ENCODE peak calls at places on chromosomes 16 and 17, in seven cellular contexts. W, C, V, O, Y, E and X are unnamed samples.

GRCh38 chr17:70271200-70271599 is 101.9 kb downstream of the KCNJ2 start:
- DNase-seq in Y (no peak), W (no peak), C (no peak), O (no peak), V (no peak), E (no peak), X (no peak)

GRCh38 chr17:27463235-27463677 is 7.0 kb downstream of the KSR1 start:
- DNase-seq in E (no peak), Y (no peak), W (no peak), O (no peak), C (no peak), V (no peak), X (no peak)

GRCh38 chr16:84724619-84725307 is 25.0 kb downstream of the USP10 start:
- DNase-seq in C (no peak), E (peak; percentile 19), Y (no peak), W (no peak), O (no peak), V (no peak), X (no peak)

GRCh38 chr16:23254338-23254737 is 47.8 kb upstream of the SCNN1B start:
- DNase-seq in C (no peak), V (peak; percentile 40), Y (no peak), W (no peak), O (no peak), E (no peak), X (no peak)

GRCh38 chr17:42117397-42118125 is 3.6 kb downstream of the KAT2A start:
- DNase-seq in W (no peak), Y (no peak), V (no peak), E (no peak), O (no peak), C (no peak), X (no peak)

GRCh38 chr17:32323784-32324590 is 18.0 kb downstream of the C17orf75 start:
- DNase-seq in Y (peak; percentile 61), V (no peak), E (peak; percentile 11), O (no peak), W (no peak), C (peak; percentile 68), X (no peak)

GRCh38 chr16:66750279-66751134 is 902 bp downstream of the DYNC1LI2 start:
- DNase-seq in O (no peak), E (no peak), V (no peak), C (no peak), W (no peak), Y (peak; percentile 9), X (peak; percentile 20)

GRCh38 chr17:78263063-78263735 is 31.8 kb downstream of the TMEM235 start:
- DNase-seq in Y (no peak), O (no peak), V (no peak), C (no peak), W (no peak), E (no peak), X (no peak)

GRCh38 chr17:40809721-40810421 is 10.1 kb upstream of the KRT28 start:
- DNase-seq in E (no peak), V (no peak), O (no peak), W (no peak), Y (no peak), C (no peak), X (no peak)

GRCh38 chr16:278863-279366 is 1.5 kb upstream of the ARHGDIG start:
- DNase-seq in W (no peak), E (no peak), Y (peak; percentile 85), O (no peak), V (peak; percentile 22), C (peak; percentile 68), X (no peak)

GRCh38 chr17:71828182-71828596 is 292.6 kb upstream of the SOX9 start:
- DNase-seq in V (no peak), W (no peak), Y (no peak), C (no peak), O (peak; percentile 9), E (no peak), X (no peak)

GRCh38 chr17:64095144-64095882 is 34.6 kb downstream of the ERN1 start:
- DNase-seq in C (no peak), E (no peak), Y (peak; percentile 73), O (no peak), V (no peak), W (no peak), X (no peak)

GRCh38 chr17:10226930-10227695 is 28.7 kb upstream of the GAS7 start:
- DNase-seq in Y (peak; percentile 47), O (peak; percentile 65), C (peak; percentile 75), E (peak; percentile 38), W (peak; percentile 17), V (no peak), X (peak; percentile 13)

GRCh38 chr16:9846362-9847099 is 335.7 kb downstream of the GRIN2A start:
- DNase-seq in E (no peak), C (no peak), V (no peak), Y (no peak), O (no peak), W (no peak), X (no peak)

GRCh38 chr17:75404739-75405364 is 626 bp downstream of the GRB2 start:
- DNase-seq in C (peak; percentile 85), V (peak; percentile 17), W (no peak), O (peak; percentile 13), E (no peak), Y (peak; percentile 57), X (peak; percentile 31)

GRCh38 chr16:24849641-24850040 is 3.9 kb downstream of the SLC5A11 start:
- DNase-seq in V (no peak), E (no peak), O (no peak), Y (no peak), W (no peak), C (no peak), X (no peak)

GRCh38 chr17:6823011-6823442 is 8.5 kb downstream of the TEKT1 start:
- DNase-seq in Y (no peak), O (no peak), V (peak; percentile 73), C (no peak), W (no peak), E (no peak), X (no peak)

GRCh38 chr16:56281256-56281805 is 90.0 kb downstream of the GNAO1 start:
- DNase-seq in Y (peak; percentile 24), O (no peak), V (no peak), C (no peak), W (no peak), E (no peak), X (peak; percentile 22)

GRCh38 chr17:36131931-36132330 is 28.3 kb downstream of the CCL4 start:
- DNase-seq in C (no peak), E (no peak), V (no peak), W (no peak), Y (no peak), O (no peak), X (no peak)

GRCh38 chr17:61833536-61834203 is 29.7 kb downstream of the BRIP1 start:
- DNase-seq in E (no peak), Y (no peak), C (no peak), V (peak; percentile 84), O (no peak), W (no peak), X (peak; percentile 72)

GRCh38 chr17:57293077-57293476 is 36.8 kb downstream of the MSI2 start:
- DNase-seq in W (no peak), V (no peak), O (no peak), C (no peak), Y (no peak), E (no peak), X (peak; percentile 20)

GRCh38 chr16:65202461-65202860 is 80.6 kb upstream of the CDH11 start:
- DNase-seq in E (no peak), V (peak; percentile 69), W (no peak), Y (no peak), O (no peak), C (no peak), X (no peak)

GRCh38 chr16:30902070-30902972 is 5.9 kb downstream of the CTF1 start:
- DNase-seq in W (no peak), V (peak; percentile 32), O (peak; percentile 42), Y (peak; percentile 83), C (peak; percentile 85), E (no peak), X (peak; percentile 83)

GRCh38 chr16:51556694-51557327 is 405.7 kb upstream of the SALL1 start:
- DNase-seq in W (no peak), V (peak; percentile 88), O (no peak), E (no peak), Y (no peak), C (no peak), X (no peak)

GRCh38 chr16:85193876-85194275 is 81.6 kb upstream of the CIBAR2 start:
- DNase-seq in W (no peak), O (no peak), C (no peak), Y (no peak), V (no peak), E (no peak), X (no peak)

GRCh38 chr17:8940866-8941471 is 24.5 kb downstream of the PIK3R5 start:
- DNase-seq in E (no peak), W (no peak), C (peak; percentile 78), Y (no peak), O (no peak), V (no peak), X (no peak)

GRCh38 chr17:50059256-50059655 is 3.3 kb downstream of the ITGA3 start:
- DNase-seq in W (no peak), Y (no peak), V (no peak), C (no peak), E (no peak), O (no peak), X (no peak)

GRCh38 chr16:590165-590874 is 454 bp downstream of the RAB40C start:
- DNase-seq in Y (no peak), W (no peak), O (no peak), V (no peak), C (no peak), E (no peak), X (no peak)

GRCh38 chr17:76736349-76737081 is 616 bp downstream of the SRSF2 start:
- DNase-seq in W (no peak), V (peak; percentile 65), E (no peak), Y (peak; percentile 60), O (peak; percentile 66), C (peak; percentile 91), X (no peak)

GRCh38 chr17:69367298-69367697 is 40.4 kb upstream of the ABCA5 start:
- DNase-seq in C (no peak), W (no peak), Y (no peak), V (no peak), E (no peak), O (no peak), X (no peak)